ENCODE peak calls at places on chromosomes 16 and 17, in seven cellular contexts. D, P, Y, R, B, O and H are unnamed samples.

GRCh38 chr17:7348478-7349242 is 3.3 kb upstream of the KCTD11 start:
- DNase-seq in Y (no peak), P (peak; percentile 60), R (no peak), O (no peak), D (no peak), B (peak; percentile 47), H (no peak)

GRCh38 chr16:52407778-52408177 is 139.2 kb downstream of the TOX3 start:
- DNase-seq in R (no peak), B (no peak), Y (no peak), D (no peak), P (no peak), O (no peak), H (no peak)

GRCh38 chr16:28107232-28107631 is 43.7 kb upstream of the GSG1L start:
- DNase-seq in D (no peak), R (no peak), P (no peak), Y (no peak), B (no peak), O (no peak), H (no peak)

GRCh38 chr16:19284207-19284606 is 1.3 kb upstream of the CLEC19A start:
- DNase-seq in R (no peak), B (no peak), O (no peak), D (no peak), P (peak; percentile 8), Y (no peak), H (no peak)

GRCh38 chr16:4682616-4683254 is 10.6 kb upstream of the NUDT16L1 start:
- DNase-seq in R (no peak), P (peak; percentile 41), Y (no peak), D (no peak), O (peak; percentile 30), B (peak; percentile 18), H (no peak)

GRCh38 chr17:17535957-17536356 is 39.8 kb upstream of the RASD1 start:
- DNase-seq in D (no peak), Y (no peak), P (peak; percentile 88), R (peak; percentile 65), B (peak; percentile 39), O (no peak), H (no peak)

GRCh38 chr17:10198509-10199249 is at the start of gene GAS7:
- DNase-seq in O (peak; percentile 17), D (peak; percentile 32), B (peak; percentile 26), P (peak; percentile 31), Y (no peak), R (peak; percentile 41), H (peak; percentile 82)

GRCh38 chr16:86355114-86355513 is 155.2 kb upstream of the FOXF1 start:
- DNase-seq in P (peak; percentile 57), Y (no peak), O (no peak), B (peak; percentile 55), D (no peak), R (no peak), H (no peak)

GRCh38 chr17:69375229-69375628 is 39.3 kb upstream of the MAP2K6 start:
- DNase-seq in O (no peak), P (no peak), D (no peak), Y (no peak), R (no peak), B (no peak), H (no peak)

GRCh38 chr16:57798953-57799618 is 3.2 kb downstream of the KIFC3 start:
- DNase-seq in P (no peak), O (no peak), B (no peak), D (no peak), Y (no peak), R (no peak), H (no peak)

GRCh38 chr17:58250344-58251011 is 12.1 kb downstream of the LPO start:
- DNase-seq in D (no peak), B (no peak), R (no peak), Y (no peak), O (no peak), P (no peak), H (no peak)

GRCh38 chr17:81444610-81445339 is 49.5 kb downstream of the BAHCC1 start:
- DNase-seq in P (no peak), Y (no peak), R (no peak), O (no peak), B (no peak), D (no peak), H (no peak)

GRCh38 chr17:15321556-15322250 is 19.7 kb downstream of the TEKT3 start:
- DNase-seq in P (peak; percentile 77), R (no peak), B (peak; percentile 79), Y (no peak), O (no peak), D (no peak), H (no peak)

GRCh38 chr17:35742496-35742895 is 10.5 kb downstream of the GAS2L2 start:
- DNase-seq in R (no peak), B (no peak), P (no peak), Y (no peak), O (no peak), D (no peak), H (no peak)

GRCh38 chr16:3515897-3516296 is 15.1 kb downstream of the CLUAP1 start:
- DNase-seq in O (no peak), R (no peak), P (no peak), B (no peak), Y (no peak), D (no peak), H (no peak)

GRCh38 chr17:70059649-70060048 is 15.4 kb upstream of the KCNJ16 start:
- DNase-seq in P (no peak), O (no peak), B (no peak), R (no peak), Y (no peak), D (no peak), H (no peak)

DNA sequence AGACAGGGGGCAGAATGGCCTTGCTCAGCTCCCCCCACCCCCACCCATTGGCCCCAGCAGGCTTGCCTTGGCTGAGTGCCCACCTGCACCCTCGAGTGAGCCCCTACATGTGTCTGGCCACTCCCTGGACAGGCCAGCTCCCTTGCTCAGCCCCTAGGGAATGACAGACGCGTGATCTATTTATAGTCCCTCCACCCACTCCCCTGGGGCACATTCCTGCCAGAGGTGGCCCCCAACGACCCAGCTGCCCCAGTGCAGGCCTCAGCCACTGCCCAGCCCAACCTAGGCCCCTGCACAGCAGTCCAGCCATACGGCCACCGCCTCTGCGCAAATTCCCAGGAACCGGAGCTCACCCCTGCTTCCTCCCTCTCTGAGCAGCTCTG is 11.4 kb upstream of the P2RX1 start:
- DNase-seq in Y (no peak), R (no peak), P (no peak), D (no peak), O (no peak), B (no peak), H (no peak)
- TF ChIP-seq CTCF in Y (no peak), R (no peak), P (no peak), D (no peak), O (no peak), B (no peak), H (no peak)

GRCh38 chr16:80084614-80085013 is 456.2 kb upstream of the DYNLRB2 start:
- DNase-seq in D (peak; percentile 1), Y (peak; percentile 18), P (peak; percentile 16), R (peak; percentile 27), B (no peak), O (no peak), H (no peak)
- TF ChIP-seq CTCF in D (peak; percentile 38), Y (peak; percentile 61), P (peak; percentile 38), R (peak; percentile 44), B (peak; percentile 33), O (peak; percentile 72), H (no peak)

GRCh38 chr17:67830440-67830839 is 5.1 kb downstream of the BPTF start:
- DNase-seq in B (no peak), R (no peak), D (no peak), O (no peak), P (peak; percentile 37), Y (no peak), H (no peak)
- TF ChIP-seq CTCF in B (no peak), R (no peak), D (no peak), O (no peak), P (no peak), Y (no peak), H (no peak)

DNA sequence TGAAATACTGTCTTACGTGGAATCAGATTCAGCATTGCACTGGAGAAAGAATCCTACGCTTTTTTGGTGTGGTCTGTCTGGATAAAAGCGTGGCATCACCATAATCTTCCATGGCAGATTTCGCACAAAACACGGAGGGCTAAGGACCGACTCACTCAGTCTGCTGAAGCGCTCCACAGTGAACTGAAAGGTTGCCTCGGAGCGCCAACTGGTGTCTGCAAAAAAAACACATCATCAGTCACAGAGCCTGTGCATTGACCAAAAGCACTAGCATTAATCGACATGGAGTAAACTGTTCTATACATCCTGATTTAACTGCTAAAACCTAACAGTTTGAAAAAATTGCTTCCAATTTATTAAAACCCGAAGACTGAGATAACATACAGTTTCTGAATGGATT is 40.5 kb downstream of the USP7 start:
- DNase-seq in Y (no peak), B (no peak), R (no peak), O (no peak), P (no peak), D (no peak), H (no peak)
- TF ChIP-seq CTCF in Y (no peak), B (no peak), R (no peak), O (no peak), P (no peak), D (no peak), H (no peak)

GRCh38 chr17:63835167-63835720 is 7.2 kb downstream of the SMARCD2 start:
- DNase-seq in Y (no peak), R (no peak), D (no peak), B (no peak), P (no peak), O (no peak), H (no peak)
- TF ChIP-seq CTCF in Y (no peak), R (no peak), D (no peak), B (no peak), P (no peak), O (no peak), H (no peak)

GRCh38 chr17:79123988-79124387 is 49.4 kb downstream of the ENGASE start:
- DNase-seq in R (no peak), B (no peak), O (no peak), D (no peak), Y (no peak), P (no peak), H (no peak)

GRCh38 chr17:79127534-79128135 is 53.0 kb downstream of the ENGASE start:
- DNase-seq in Y (no peak), B (no peak), O (no peak), R (no peak), P (no peak), D (no peak), H (no peak)

GRCh38 chr17:79125503-79125902 is 50.9 kb downstream of the ENGASE start:
- DNase-seq in P (no peak), O (no peak), B (no peak), R (no peak), Y (no peak), D (no peak), H (no peak)

GRCh38 chr17:79124513-79125209 is 50.0 kb downstream of the ENGASE start:
- DNase-seq in R (no peak), P (no peak), B (no peak), Y (no peak), D (no peak), O (no peak), H (no peak)

GRCh38 chr17:79126139-79126538 is 51.5 kb downstream of the ENGASE start:
- DNase-seq in O (no peak), P (no peak), Y (no peak), R (peak; percentile 14), D (no peak), B (no peak), H (no peak)
- TF ChIP-seq CTCF in O (no peak), P (no peak), Y (peak; percentile 11), R (peak; percentile 18), D (peak; percentile 17), B (no peak), H (no peak)